ENCODE peak calls at places on chromosomes 11 and 22, in six cellular contexts. I, W, S, P, U and G are unnamed samples.
A peak's percentile ranks its signal among the peaks of the same experiment; 100 is the strongest.

GRCh38 chr11:22884268-22884667 is 24.0 kb upstream of the CCDC179 start:
- DNase-seq in I (no peak), W (no peak), S (no peak), P (no peak), U (no peak), G (no peak)

GRCh38 chr22:32804036-32804435 is 2.5 kb downstream of the TIMP3 start:
- DNase-seq in I (no peak), W (no peak), S (no peak), P (no peak), U (peak; percentile 51), G (no peak)

GRCh38 chr11:96278039-96278897 is 64.7 kb downstream of the MAML2 start:
- DNase-seq in I (no peak), W (no peak), S (no peak), P (no peak), U (no peak), G (no peak)

GRCh38 chr11:2450321-2451041 is 5.7 kb downstream of the KCNQ1 start:
- DNase-seq in I (no peak), W (no peak), S (no peak), P (no peak), U (no peak), G (no peak)

GRCh38 chr11:114058871-114059277 is 637 bp upstream of the ZBTB16 start:
- DNase-seq in I (no peak), W (no peak), S (no peak), P (peak; percentile 59), U (peak; percentile 78), G (no peak)

GRCh38 chr11:22432331-22433065 is 94.3 kb downstream of the SLC17A6 start:
- DNase-seq in I (peak; percentile 31), W (peak; percentile 35), S (no peak), P (peak; percentile 49), U (no peak), G (no peak)

GRCh38 chr22:42367980-42368378 is 64.2 kb downstream of the NFAM1 start:
- DNase-seq in I (no peak), W (no peak), S (no peak), P (no peak), U (no peak), G (no peak)

GRCh38 chr11:126147268-126148111 is 64.0 kb downstream of the RPUSD4 start:
- DNase-seq in I (no peak), W (no peak), S (no peak), P (no peak), U (no peak), G (no peak)

GRCh38 chr11:99632969-99633368 is 612.2 kb downstream of the CNTN5 start:
- DNase-seq in I (peak; percentile 22), W (no peak), S (no peak), P (no peak), U (no peak), G (no peak)

GRCh38 chr22:44618400-44618799 is 83.6 kb upstream of the PRR5 start:
- DNase-seq in I (no peak), W (no peak), S (no peak), P (no peak), U (no peak), G (no peak)

GRCh38 chr11:128772814-128773213 is 78.9 kb downstream of the FLI1 start:
- DNase-seq in I (peak; percentile 7), W (no peak), S (no peak), P (no peak), U (peak; percentile 74), G (no peak)

GRCh38 chr22:39946571-39947407 is 13.4 kb upstream of the TMA7B start:
- DNase-seq in I (no peak), W (no peak), S (no peak), P (no peak), U (no peak), G (no peak)

GRCh38 chr11:128803440-128803839 is 63.7 kb downstream of the KCNJ1 start:
- DNase-seq in I (no peak), W (no peak), S (no peak), P (no peak), U (no peak), G (no peak)

GRCh38 chr11:72824811-72825505 is 10.7 kb downstream of the ATG16L2 start:
- DNase-seq in I (no peak), W (no peak), S (no peak), P (no peak), U (no peak), G (no peak)

GRCh38 chr11:46367244-46367915 is 14.1 kb upstream of the MDK start:
- DNase-seq in I (no peak), W (peak; percentile 71), S (no peak), P (peak; percentile 62), U (peak; percentile 76), G (no peak)

GRCh38 chr22:42439821-42440674 is 7.8 kb upstream of the NFAM1 start:
- DNase-seq in I (no peak), W (no peak), S (no peak), P (no peak), U (peak; percentile 72), G (no peak)

GRCh38 chr11:104057908-104058307 is 21.5 kb downstream of the DDI1 start:
- DNase-seq in I (no peak), W (no peak), S (no peak), P (no peak), U (no peak), G (no peak)

GRCh38 chr11:98772799-98773198 is 247.9 kb upstream of the CNTN5 start:
- DNase-seq in I (no peak), W (no peak), S (no peak), P (no peak), U (no peak), G (no peak)

GRCh38 chr11:27282141-27282590 is 80.8 kb downstream of the CCDC34 start:
- DNase-seq in I (no peak), W (no peak), S (peak; percentile 76), P (peak; percentile 78), U (peak; percentile 82), G (peak; percentile 78)

GRCh38 chr22:49531533-49531895 is 296.2 kb downstream of the BRD1 start:
- DNase-seq in I (no peak), W (no peak), S (no peak), P (no peak), U (no peak), G (no peak)

GRCh38 chr22:23075525-23076216 is 5.4 kb downstream of the GNAZ start:
- DNase-seq in I (no peak), W (no peak), S (no peak), P (no peak), U (no peak), G (no peak)

GRCh38 chr11:69212121-69213110 is 56.7 kb downstream of the SMIM38 start:
- DNase-seq in I (no peak), W (no peak), S (no peak), P (no peak), U (peak; percentile 51), G (no peak)

GRCh38 chr11:121508449-121508848 is 55.7 kb upstream of the SORL1-AS1 start:
- DNase-seq in I (peak; percentile 32), W (no peak), S (no peak), P (no peak), U (no peak), G (no peak)

GRCh38 chr11:119728226-119728626 is 774 bp downstream of the NECTIN1 start:
- DNase-seq in I (no peak), W (no peak), S (no peak), P (no peak), U (no peak), G (no peak)

GRCh38 chr11:92703431-92703830 is 266.0 kb upstream of the MTNR1B start:
- DNase-seq in I (no peak), W (no peak), S (no peak), P (no peak), U (no peak), G (no peak)

GRCh38 chr11:70584786-70585545 is 186.6 kb downstream of the CTTN start:
- DNase-seq in I (no peak), W (no peak), S (no peak), P (no peak), U (peak; percentile 41), G (no peak)

GRCh38 chr11:47577460-47578041 is 1.2 kb downstream of the KBTBD4 start:
- DNase-seq in I (no peak), W (no peak), S (no peak), P (no peak), U (no peak), G (no peak)

GRCh38 chr11:104630352-104630751 is 267.9 kb downstream of the CASP12 start:
- DNase-seq in I (no peak), W (no peak), S (no peak), P (no peak), U (no peak), G (no peak)

GRCh38 chr11:115974703-115975102 is 470.5 kb upstream of the CADM1 start:
- DNase-seq in I (no peak), W (no peak), S (no peak), P (no peak), U (no peak), G (no peak)